ENCODE peak calls at places on chromosomes 12 and 14, in nine cellular contexts. C, D, A, S, H, P, R, M and Y are unnamed samples.

GRCh38 chr12:91811481-91812287 is 334.0 kb downstream of the BTG1 start:
- DNase-seq in C (peak), D (peak), A (no peak), S (peak), H (no peak), P (peak), R (peak), M (peak), Y (peak)

GRCh38 chr14:79705126-79705894 is 506.0 kb downstream of the DIO2 start:
- DNase-seq in C (no peak), D (no peak), A (no peak), S (no peak), H (no peak), P (no peak), R (no peak), M (no peak), Y (no peak)

GRCh38 chr14:38958589-38958988 is 144.4 kb downstream of the SEC23A start:
- DNase-seq in C (no peak), D (no peak), A (peak), S (no peak), H (no peak), P (no peak), R (no peak), M (no peak), Y (no peak)

GRCh38 chr12:45298721-45299120 is 82.8 kb downstream of the ANO6 start:
- DNase-seq in C (no peak), D (no peak), A (no peak), S (no peak), H (no peak), P (no peak), R (no peak), M (no peak), Y (no peak)

GRCh38 chr14:57574617-57575288 is 81.1 kb upstream of the CCDC198 start:
- DNase-seq in C (no peak), D (no peak), A (no peak), S (no peak), H (no peak), P (no peak), R (no peak), M (no peak), Y (no peak)

GRCh38 chr14:91219505-91220389 is 24.8 kb downstream of the GPR68 start:
- DNase-seq in C (no peak), D (no peak), A (no peak), S (no peak), H (no peak), P (no peak), R (no peak), M (no peak), Y (peak)

GRCh38 chr14:52044791-52045522 is 23.9 kb downstream of the NID2 start:
- DNase-seq in C (no peak), D (no peak), A (peak), S (no peak), H (peak), P (peak), R (no peak), M (no peak), Y (no peak)

GRCh38 chr14:101130861-101131260 is 227.3 kb upstream of the RTL1 start:
- DNase-seq in C (no peak), D (peak), A (no peak), S (no peak), H (no peak), P (no peak), R (no peak), M (no peak), Y (peak)

GRCh38 chr12:79690156-79690605 is 583 bp downstream of the PAWR start:
- DNase-seq in C (no peak), D (peak), A (no peak), S (no peak), H (no peak), P (no peak), R (no peak), M (peak), Y (no peak)

GRCh38 chr12:23816394-23816851 is 133.0 kb downstream of the SOX5 start:
- DNase-seq in C (no peak), D (peak), A (no peak), S (no peak), H (no peak), P (no peak), R (no peak), M (no peak), Y (no peak)

GRCh38 chr12:47752552-47752951 is 6.1 kb downstream of the RAPGEF3 start:
- DNase-seq in C (no peak), D (no peak), A (no peak), S (no peak), H (no peak), P (peak), R (no peak), M (no peak), Y (no peak)